ENCODE peak calls at places on chromosomes 3 and 15, in six cellular contexts. One of them, this sample, is unnamed.
A peak's percentile ranks its signal among the peaks of the same experiment; 100 is the strongest.

GRCh38 chr15:69666441-69666882 is 213.8 kb downstream of the RPLP1 start:
- DNase-seq in stomach: no peak
- DNase-seq in HepG2: no peak
- DNase-seq in CD8-positive, alpha-beta T cell: no peak
- DNase-seq in fibroblast of lung: peak; percentile 65
- DNase-seq in transverse colon: peak; percentile 17
- DNase-seq in this sample: no peak

GRCh38 chr3:109336272-109336957 is 931 bp downstream of the DPPA4 start:
- DNase-seq in HepG2: no peak
- DNase-seq in stomach: no peak
- DNase-seq in CD8-positive, alpha-beta T cell: peak; percentile 0
- DNase-seq in fibroblast of lung: peak; percentile 64
- DNase-seq in transverse colon: no peak
- DNase-seq in this sample: no peak

GRCh38 chr3:187368251-187368733 is at the start of gene RTP4:
- DNase-seq in HepG2: peak; percentile 37
- DNase-seq in transverse colon: no peak
- DNase-seq in CD8-positive, alpha-beta T cell: no peak
- DNase-seq in stomach: no peak
- DNase-seq in fibroblast of lung: peak; percentile 34
- DNase-seq in this sample: no peak

GRCh38 chr3:60542981-60543380 is 708.3 kb downstream of the FHIT start:
- DNase-seq in HepG2: no peak
- DNase-seq in stomach: no peak
- DNase-seq in transverse colon: no peak
- DNase-seq in CD8-positive, alpha-beta T cell: no peak
- DNase-seq in fibroblast of lung: peak; percentile 16
- DNase-seq in this sample: no peak

GRCh38 chr3:107143206-107143605 is 234.0 kb upstream of the CCDC54 start:
- DNase-seq in stomach: no peak
- DNase-seq in fibroblast of lung: no peak
- DNase-seq in transverse colon: no peak
- DNase-seq in HepG2: no peak
- DNase-seq in CD8-positive, alpha-beta T cell: no peak
- DNase-seq in this sample: no peak

GRCh38 chr3:16309558-16309957 is 44.5 kb downstream of the OXNAD1 start:
- DNase-seq in HepG2: no peak
- DNase-seq in fibroblast of lung: peak; percentile 86
- DNase-seq in stomach: no peak
- DNase-seq in CD8-positive, alpha-beta T cell: no peak
- DNase-seq in transverse colon: no peak
- DNase-seq in this sample: peak; percentile 27

GRCh38 chr3:16589867-16590624 is 15.2 kb downstream of the DAZL start:
- DNase-seq in CD8-positive, alpha-beta T cell: no peak
- DNase-seq in stomach: no peak
- DNase-seq in fibroblast of lung: no peak
- DNase-seq in transverse colon: no peak
- DNase-seq in HepG2: no peak
- DNase-seq in this sample: no peak

GRCh38 chr15:32838820-32839219 is 121.0 kb downstream of the GREM1 start:
- DNase-seq in transverse colon: no peak
- DNase-seq in HepG2: peak; percentile 71
- DNase-seq in stomach: no peak
- DNase-seq in CD8-positive, alpha-beta T cell: no peak
- DNase-seq in fibroblast of lung: peak; percentile 81
- DNase-seq in this sample: no peak

GRCh38 chr3:4746241-4746958 is 232.8 kb upstream of the BHLHE40 start:
- DNase-seq in CD8-positive, alpha-beta T cell: no peak
- DNase-seq in transverse colon: no peak
- DNase-seq in HepG2: no peak
- DNase-seq in stomach: no peak
- DNase-seq in fibroblast of lung: peak; percentile 79
- DNase-seq in this sample: no peak

GRCh38 chr3:119643528-119643927 is 16.9 kb downstream of the POPDC2 start:
- DNase-seq in fibroblast of lung: peak; percentile 88
- DNase-seq in transverse colon: no peak
- DNase-seq in HepG2: no peak
- DNase-seq in stomach: no peak
- DNase-seq in CD8-positive, alpha-beta T cell: no peak
- DNase-seq in this sample: no peak

GRCh38 chr3:71051893-71052687 is 531.4 kb downstream of the FOXP1 start:
- DNase-seq in CD8-positive, alpha-beta T cell: no peak
- DNase-seq in transverse colon: no peak
- DNase-seq in HepG2: no peak
- DNase-seq in stomach: no peak
- DNase-seq in fibroblast of lung: no peak
- DNase-seq in this sample: no peak

GRCh38 chr3:71048948-71049347 is 534.6 kb downstream of the FOXP1 start:
- DNase-seq in HepG2: peak; percentile 88
- DNase-seq in transverse colon: peak; percentile 69
- DNase-seq in CD8-positive, alpha-beta T cell: no peak
- DNase-seq in stomach: peak; percentile 41
- DNase-seq in fibroblast of lung: no peak
- DNase-seq in this sample: no peak

GRCh38 chr3:71051259-71051595 is 532.3 kb downstream of the FOXP1 start:
- DNase-seq in HepG2: no peak
- DNase-seq in fibroblast of lung: no peak
- DNase-seq in stomach: no peak
- DNase-seq in CD8-positive, alpha-beta T cell: no peak
- DNase-seq in transverse colon: no peak
- DNase-seq in this sample: no peak

GRCh38 chr3:71050133-71050520 is 533.4 kb downstream of the FOXP1 start:
- DNase-seq in fibroblast of lung: peak; percentile 89
- DNase-seq in HepG2: peak; percentile 63
- DNase-seq in transverse colon: no peak
- DNase-seq in stomach: no peak
- DNase-seq in CD8-positive, alpha-beta T cell: no peak
- DNase-seq in this sample: no peak

GRCh38 chr3:71050521-71051258 is 532.8 kb downstream of the FOXP1 start:
- DNase-seq in transverse colon: no peak
- DNase-seq in stomach: no peak
- DNase-seq in fibroblast of lung: peak; percentile 96
- DNase-seq in CD8-positive, alpha-beta T cell: no peak
- DNase-seq in HepG2: peak; percentile 61
- DNase-seq in this sample: peak; percentile 46
- H3K4me1 ChIP-seq in transverse colon: peaks cover 95% of the 10 kb centered on the region
- H3K4me1 ChIP-seq in stomach: peaks cover 77% of the 10 kb centered on the region
- H3K4me1 ChIP-seq in fibroblast of lung: peaks cover 24% of the 10 kb centered on the region
- H3K4me1 ChIP-seq in CD8-positive, alpha-beta T cell: peaks cover 96% of the 10 kb centered on the region
- H3K4me1 ChIP-seq in HepG2: peaks cover 72% of the 10 kb centered on the region
- H3K4me1 ChIP-seq in this sample: peaks cover 44% of the 10 kb centered on the region

DNA sequence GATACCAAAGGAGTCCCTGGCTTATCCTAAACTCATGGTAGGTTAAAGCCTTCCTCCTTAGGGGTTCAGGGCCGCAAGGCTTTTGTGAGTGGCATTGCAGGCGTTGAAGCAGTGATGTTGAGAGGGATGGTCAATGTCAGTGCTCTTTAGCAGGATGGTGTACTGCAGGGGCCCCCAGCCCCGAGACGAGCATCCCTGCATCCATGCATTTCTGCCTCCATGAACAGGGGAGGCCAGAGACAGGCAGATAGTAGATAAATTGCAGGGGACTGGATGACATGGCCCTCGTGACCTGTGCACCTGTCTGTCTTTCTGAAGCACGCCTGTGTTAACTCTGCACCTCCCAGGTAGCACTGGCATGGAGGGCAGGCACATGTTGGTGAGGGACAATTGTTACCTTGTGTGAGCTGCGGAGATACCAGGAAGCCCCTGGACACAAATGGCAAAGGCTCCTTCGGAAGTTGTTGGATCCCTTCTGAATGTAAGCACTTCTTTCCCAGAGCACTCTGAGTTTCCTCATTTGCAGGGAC is 133.5 kb downstream of the SNRPN start:
- DNase-seq in fibroblast of lung: no peak
- DNase-seq in stomach: no peak
- DNase-seq in HepG2: no peak
- DNase-seq in transverse colon: no peak
- DNase-seq in CD8-positive, alpha-beta T cell: no peak
- DNase-seq in this sample: no peak
- H3K9me3 ChIP-seq in fibroblast of lung: peaks cover 2% of the 10 kb centered on the region
- H3K9me3 ChIP-seq in stomach: peaks cover 100% of the 10 kb centered on the region
- H3K9me3 ChIP-seq in HepG2: peaks cover 92% of the 10 kb centered on the region
- H3K9me3 ChIP-seq in transverse colon: peaks cover 80% of the 10 kb centered on the region
- H3K9me3 ChIP-seq in CD8-positive, alpha-beta T cell: peaks cover 56% of the 10 kb centered on the region
- H3K9me3 ChIP-seq in this sample: peaks cover 60% of the 10 kb centered on the region

GRCh38 chr15:89822951-89823701 is 8.5 kb upstream of the ANPEP start:
- DNase-seq in transverse colon: no peak
- DNase-seq in CD8-positive, alpha-beta T cell: no peak
- DNase-seq in fibroblast of lung: peak; percentile 50
- DNase-seq in HepG2: no peak
- DNase-seq in stomach: no peak
- DNase-seq in this sample: no peak
- H3K4me3 ChIP-seq in transverse colon: no peak overlapping the region
- H3K4me3 ChIP-seq in CD8-positive, alpha-beta T cell: no peak overlapping the region
- H3K4me3 ChIP-seq in fibroblast of lung: no peak overlapping the region
- H3K4me3 ChIP-seq in HepG2: no peak overlapping the region
- H3K4me3 ChIP-seq in stomach: no peak overlapping the region
- H3K4me3 ChIP-seq in this sample: no peak overlapping the region

GRCh38 chr15:39361497-39361896 is 219.4 kb upstream of the THBS1 start:
- DNase-seq in transverse colon: no peak
- DNase-seq in stomach: no peak
- DNase-seq in fibroblast of lung: peak; percentile 32
- DNase-seq in HepG2: no peak
- DNase-seq in CD8-positive, alpha-beta T cell: no peak
- DNase-seq in this sample: no peak
- H3K4me1 ChIP-seq in transverse colon: peaks cover 13% of the 10 kb centered on the region
- H3K4me1 ChIP-seq in stomach: peaks cover 12% of the 10 kb centered on the region
- H3K4me1 ChIP-seq in fibroblast of lung: peaks cover 18% of the 10 kb centered on the region
- H3K4me1 ChIP-seq in HepG2: peaks cover 74% of the 10 kb centered on the region
- H3K4me1 ChIP-seq in CD8-positive, alpha-beta T cell: no peaks in the 10 kb centered on the region
- H3K4me1 ChIP-seq in this sample: no peaks in the 10 kb centered on the region

This sample was measured in effector memory CD4-positive, alpha-beta T cell.